ENCODE peak calls at places on chromosomes 16 and 17, in eight cellular contexts. C is body of pancreas; Z is CD8-positive, alpha-beta memory T cell; Y is mesenchymal stem cell; U is tibial artery; X is heart left ventricle; V is lung; B is DND-41. R is an unnamed sample.

GRCh38 chr16:81497690-81498089 is 53.1 kb downstream of the CMIP start:
- DNase-seq in B (no peak), C (no peak), Z (no peak), U (no peak), Y (no peak), X (no peak), V (no peak), R (no peak)

GRCh38 chr17:3040882-3041281 is 22.5 kb downstream of the OR1D5 start:
- DNase-seq in B (no peak), V (peak; percentile 13), U (no peak), Z (no peak), Y (no peak), X (no peak), C (no peak), R (peak; percentile 2)

GRCh38 chr16:84823484-84823883 is 3.7 kb downstream of the CRISPLD2 start:
- DNase-seq in X (peak; percentile 18), Z (no peak), Y (no peak), B (no peak), C (no peak), V (no peak), U (peak; percentile 78), R (no peak)

GRCh38 chr16:85555549-85556455 is 57.3 kb upstream of the GSE1 start:
- DNase-seq in Z (peak; percentile 27), U (peak; percentile 52), Y (peak; percentile 89), B (peak; percentile 64), X (peak; percentile 35), V (peak; percentile 62), C (peak; percentile 78), R (peak; percentile 43)

GRCh38 chr16:3029499-3030127 is 5.8 kb downstream of the THOC6 start:
- DNase-seq in B (no peak), C (peak; percentile 24), X (no peak), Z (no peak), Y (no peak), U (no peak), V (no peak), R (no peak)

GRCh38 chr16:51816929-51817328 is 665.9 kb upstream of the SALL1 start:
- DNase-seq in C (no peak), X (no peak), V (no peak), U (no peak), Z (no peak), Y (peak; percentile 87), B (no peak), R (no peak)

GRCh38 chr17:48175692-48176450 is 68.3 kb downstream of the SNX11 start:
- DNase-seq in X (no peak), Z (no peak), C (no peak), B (no peak), U (no peak), V (no peak), Y (peak; percentile 29), R (peak; percentile 90)

GRCh38 chr17:15920758-15921239 is 24.1 kb upstream of the ADORA2B start:
- DNase-seq in X (peak; percentile 47), B (no peak), Y (peak; percentile 98), V (no peak), C (no peak), Z (no peak), U (no peak), R (peak; percentile 90)

GRCh38 chr17:82019905-82020873 is 2.5 kb downstream of the CENPX start:
- DNase-seq in C (peak; percentile 64), X (peak; percentile 67), B (peak; percentile 68), Y (peak; percentile 56), U (no peak), V (peak; percentile 62), Z (peak; percentile 38), R (peak; percentile 81)

GRCh38 chr16:86584071-86584685 is 5.8 kb downstream of the FOXL1 start:
- DNase-seq in V (no peak), X (no peak), U (no peak), Y (no peak), Z (no peak), C (no peak), B (no peak), R (peak; percentile 80)

GRCh38 chr17:41772586-41773189 is 13.8 kb downstream of the JUP start:
- DNase-seq in U (no peak), V (no peak), C (no peak), X (no peak), Y (no peak), Z (no peak), B (no peak), R (no peak)

GRCh38 chr17:83160443-83161297 is 81.3 kb downstream of the METRNL start:
- DNase-seq in C (no peak), X (no peak), Z (no peak), V (peak; percentile 16), B (no peak), Y (no peak), U (no peak), R (no peak)

GRCh38 chr17:19567216-19568015 is 33.8 kb downstream of the SLC47A1 start:
- DNase-seq in Z (no peak), X (no peak), Y (no peak), B (no peak), C (no peak), U (no peak), V (no peak), R (no peak)

GRCh38 chr17:66953661-66954060 is 10.8 kb upstream of the CACNG4 start:
- DNase-seq in V (no peak), U (no peak), B (no peak), Z (no peak), X (no peak), C (no peak), Y (no peak), R (no peak)

GRCh38 chr16:67923414-67924127 is 8.1 kb downstream of the CTRL start:
- DNase-seq in V (no peak), B (no peak), Y (no peak), Z (no peak), C (peak; percentile 72), X (peak; percentile 62), U (no peak), R (no peak)

GRCh38 chr16:89618114-89618999 is 4.9 kb downstream of the DPEP1 start:
- DNase-seq in X (no peak), U (no peak), Z (no peak), V (no peak), Y (no peak), C (no peak), B (no peak), R (no peak)

GRCh38 chr16:70805787-70806186 is 4.8 kb upstream of the VAC14 start:
- DNase-seq in X (no peak), U (no peak), C (no peak), Y (peak; percentile 38), B (no peak), V (no peak), Z (no peak), R (no peak)

GRCh38 chr17:39706921-39707337 is 7.1 kb downstream of the ERBB2 start:
- DNase-seq in Y (no peak), B (no peak), X (no peak), Z (no peak), C (no peak), U (no peak), V (no peak), R (no peak)

GRCh38 chr17:19672009-19672837 is 23.7 kb downstream of the ALDH3A2 start:
- DNase-seq in V (peak; percentile 56), B (no peak), C (peak; percentile 55), X (peak; percentile 62), U (peak; percentile 43), Y (no peak), Z (no peak), R (no peak)

GRCh38 chr17:57903961-57904360 is 51.3 kb downstream of the CUEDC1 start:
- DNase-seq in Y (no peak), U (no peak), C (no peak), Z (no peak), V (no peak), X (peak; percentile 18), B (no peak), R (no peak)
- H3K4me3 ChIP-seq in Y (no peak overlapping the region), U (no peak overlapping the region), C (no peak overlapping the region), Z (no peak overlapping the region), V (no peak overlapping the region), X (no peak overlapping the region), B (no peak overlapping the region), R (no peak overlapping the region)

GRCh38 chr17:1032391-1032790 is 35.5 kb downstream of the TIMM22 start:
- DNase-seq in V (no peak), U (no peak), Y (no peak), X (no peak), Z (no peak), B (no peak), C (no peak), R (no peak)
- H3K4me3 ChIP-seq in V (no peak overlapping the region), U (no peak overlapping the region), Y (no peak overlapping the region), X (no peak overlapping the region), Z (no peak overlapping the region), B (no peak overlapping the region), C (no peak overlapping the region), R (no peak overlapping the region)

DNA sequence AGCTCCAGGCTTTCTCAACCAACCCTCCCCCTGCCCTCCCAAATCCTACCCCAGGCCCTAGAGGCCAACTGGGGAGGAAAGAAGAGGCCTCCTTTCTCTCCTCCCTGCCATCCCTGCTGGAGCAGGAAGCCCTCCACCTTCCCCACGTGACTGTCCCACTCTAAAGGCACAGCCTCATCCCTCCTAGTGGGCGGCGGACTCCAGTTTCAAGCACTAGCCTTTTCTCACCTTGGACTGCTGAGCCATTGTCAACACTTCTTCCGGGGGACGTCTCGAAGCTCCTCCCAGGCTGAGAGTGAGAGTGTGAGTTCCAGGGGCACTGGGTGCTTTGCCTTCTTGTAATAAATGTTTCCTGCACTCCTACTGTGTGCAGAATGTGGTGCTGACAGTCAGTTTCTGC is 21.4 kb upstream of the IRX6 start:
- DNase-seq in U (no peak), V (no peak), X (no peak), Z (no peak), Y (no peak), C (no peak), B (no peak), R (no peak)
- H3K4me3 ChIP-seq in U (no peak overlapping the region), V (no peak overlapping the region), X (no peak overlapping the region), Z (no peak overlapping the region), Y (no peak overlapping the region), C (no peak overlapping the region), B (no peak overlapping the region), R (no peak overlapping the region)

GRCh38 chr17:77320501-77321256 is 179.9 kb downstream of the SEC14L1 start:
- DNase-seq in Z (no peak), X (no peak), Y (peak; percentile 51), V (no peak), U (peak; percentile 79), B (no peak), C (peak; percentile 5), R (peak; percentile 86)

GRCh38 chr17:77319211-77320031 is 178.7 kb downstream of the SEC14L1 start:
- DNase-seq in V (peak; percentile 87), U (peak; percentile 94), X (peak; percentile 91), Z (peak; percentile 37), Y (peak; percentile 98), B (peak; percentile 50), C (peak; percentile 74), R (peak; percentile 97)

GRCh38 chr17:77318491-77319210 is 177.9 kb downstream of the SEC14L1 start:
- DNase-seq in C (no peak), X (no peak), Z (no peak), Y (peak; percentile 72), U (peak; percentile 57), V (no peak), B (no peak), R (no peak)

GRCh38 chr17:77318021-77318420 is 177.3 kb downstream of the SEC14L1 start:
- DNase-seq in B (no peak), C (no peak), V (no peak), X (no peak), Z (no peak), U (no peak), Y (no peak), R (no peak)

DNA sequence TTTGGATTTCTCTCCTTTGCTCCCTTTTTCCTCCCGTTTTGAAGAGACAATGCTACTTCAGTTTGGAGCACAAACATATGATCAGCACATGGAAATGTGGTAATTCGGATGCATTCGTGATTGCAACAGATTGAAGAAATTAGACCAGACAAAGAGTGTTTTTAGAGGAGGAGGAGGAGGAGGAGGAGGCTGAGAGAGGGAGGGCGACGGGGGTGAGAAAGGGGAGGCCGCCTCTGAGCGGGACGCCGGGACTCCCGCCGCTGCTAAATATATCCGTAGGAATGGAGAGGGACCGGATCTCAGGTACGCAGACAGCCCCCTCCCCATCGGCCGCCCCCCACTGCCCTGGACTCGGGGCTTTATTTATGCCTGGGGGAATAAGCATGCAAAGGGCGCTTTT is 179.3 kb downstream of the SEC14L1 start:
- DNase-seq in Z (no peak), C (peak; percentile 6), B (no peak), V (no peak), X (no peak), U (peak; percentile 63), Y (peak; percentile 81), R (no peak)
- H3K4me3 ChIP-seq in Z (no peak overlapping the region), C (no peak overlapping the region), B (no peak overlapping the region), V (peak overlapping the region; percentile 49), X (peak overlapping the region; percentile 31), U (peak overlapping the region; percentile 58), Y (peak overlapping the region; percentile 52), R (peak overlapping the region; percentile 49)

R was measured in SJSA1.